ENCODE peak calls at places on chromosomes 11 and 22, in four cellular contexts. One of them, this sample, is unnamed.

GRCh38 chr22:30606455-30607299 is at the start of gene TCN2:
- DNase-seq in fibroblast of lung: peak; percentile 85
- DNase-seq in sigmoid colon: peak; percentile 88
- DNase-seq in HAP-1: peak; percentile 70
- DNase-seq in this sample: peak; percentile 39

GRCh38 chr11:103279821-103280220 is 170.6 kb downstream of the DYNC2H1 start:
- DNase-seq in fibroblast of lung: no peak
- DNase-seq in sigmoid colon: no peak
- DNase-seq in HAP-1: no peak
- DNase-seq in this sample: no peak

GRCh38 chr22:39940757-39941305 is 19.4 kb upstream of the TMA7B start:
- DNase-seq in fibroblast of lung: no peak
- DNase-seq in sigmoid colon: no peak
- DNase-seq in HAP-1: no peak
- DNase-seq in this sample: peak; percentile 79

GRCh38 chr11:115576606-115577005 is 72.4 kb upstream of the CADM1 start:
- DNase-seq in fibroblast of lung: no peak
- DNase-seq in sigmoid colon: no peak
- DNase-seq in HAP-1: no peak
- DNase-seq in this sample: no peak

GRCh38 chr22:39490966-39491680 is 11.0 kb upstream of the MIEF1 start:
- DNase-seq in fibroblast of lung: no peak
- DNase-seq in sigmoid colon: peak; percentile 52
- DNase-seq in HAP-1: no peak
- DNase-seq in this sample: no peak

GRCh38 chr11:6468712-6469495 is 4.8 kb downstream of the TRIM3 start:
- DNase-seq in fibroblast of lung: peak; percentile 55
- DNase-seq in sigmoid colon: peak; percentile 92
- DNase-seq in HAP-1: peak; percentile 82
- DNase-seq in this sample: no peak

GRCh38 chr11:34907934-34908593 is 8.1 kb downstream of the APIP start:
- DNase-seq in fibroblast of lung: no peak
- DNase-seq in sigmoid colon: no peak
- DNase-seq in HAP-1: peak; percentile 62
- DNase-seq in this sample: no peak

GRCh38 chr11:3133456-3134217 is 31.5 kb downstream of the OSBPL5 start:
- DNase-seq in fibroblast of lung: no peak
- DNase-seq in sigmoid colon: peak; percentile 42
- DNase-seq in HAP-1: no peak
- DNase-seq in this sample: no peak

GRCh38 chr11:108313444-108313843 is 90.6 kb downstream of the ATM start:
- DNase-seq in fibroblast of lung: no peak
- DNase-seq in sigmoid colon: no peak
- DNase-seq in HAP-1: no peak
- DNase-seq in this sample: no peak

GRCh38 chr11:561148-562003 is 606 bp downstream of the RASSF7 start:
- DNase-seq in fibroblast of lung: peak; percentile 23
- DNase-seq in sigmoid colon: no peak
- DNase-seq in HAP-1: no peak
- DNase-seq in this sample: no peak

GRCh38 chr11:121553806-121554205 is 101.0 kb upstream of the SORL1-AS1 start:
- DNase-seq in fibroblast of lung: peak; percentile 62
- DNase-seq in sigmoid colon: no peak
- DNase-seq in HAP-1: no peak
- DNase-seq in this sample: no peak

GRCh38 chr22:31747441-31747840 is 2.5 kb downstream of the PRR14L start:
- DNase-seq in fibroblast of lung: no peak
- DNase-seq in sigmoid colon: no peak
- DNase-seq in HAP-1: peak; percentile 80
- DNase-seq in this sample: no peak

GRCh38 chr11:35305670-35306382 is 113.5 kb downstream of the SLC1A2 start:
- DNase-seq in fibroblast of lung: peak; percentile 48
- DNase-seq in sigmoid colon: no peak
- DNase-seq in HAP-1: peak; percentile 40
- DNase-seq in this sample: peak; percentile 20

GRCh38 chr22:19898831-19899567 is 42.6 kb upstream of the COMT start:
- DNase-seq in fibroblast of lung: no peak
- DNase-seq in sigmoid colon: no peak
- DNase-seq in HAP-1: no peak
- DNase-seq in this sample: no peak
- H3K4me1 ChIP-seq in fibroblast of lung: no peaks in the 10 kb centered on the region
- H3K4me1 ChIP-seq in sigmoid colon: no peaks in the 10 kb centered on the region
- H3K4me1 ChIP-seq in HAP-1: no peaks in the 10 kb centered on the region
- H3K4me1 ChIP-seq in this sample: no peaks in the 10 kb centered on the region

DNA sequence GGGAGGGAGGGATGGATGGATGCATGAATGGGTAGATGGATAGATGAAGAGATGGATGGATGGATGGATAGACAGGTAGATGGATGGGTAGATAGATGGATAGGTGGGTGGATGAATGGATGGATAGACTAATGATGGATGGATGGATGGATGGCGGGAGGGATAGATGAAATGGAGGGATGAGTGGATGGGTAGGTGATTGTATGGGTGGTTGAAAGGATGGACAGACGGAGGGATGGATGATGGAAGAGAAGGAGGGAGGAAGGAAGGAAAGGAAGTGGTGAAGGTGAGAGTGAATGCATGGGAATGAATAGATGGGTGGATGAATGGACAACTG is 3.7 kb upstream of the TNNT3 start:
- DNase-seq in fibroblast of lung: no peak
- DNase-seq in sigmoid colon: no peak
- DNase-seq in HAP-1: no peak
- DNase-seq in this sample: no peak
- H3K4me3 ChIP-seq in fibroblast of lung: no peak overlapping the region
- H3K4me3 ChIP-seq in sigmoid colon: no peak overlapping the region
- H3K4me3 ChIP-seq in HAP-1: no peak overlapping the region
- H3K4me3 ChIP-seq in this sample: no peak overlapping the region

GRCh38 chr11:120199613-120200012 is 11.2 kb upstream of the OAF start:
- DNase-seq in fibroblast of lung: no peak
- DNase-seq in sigmoid colon: no peak
- DNase-seq in HAP-1: no peak
- DNase-seq in this sample: no peak

GRCh38 chr11:120197977-120198376 is 12.9 kb upstream of the OAF start:
- DNase-seq in fibroblast of lung: no peak
- DNase-seq in sigmoid colon: no peak
- DNase-seq in HAP-1: no peak
- DNase-seq in this sample: no peak

GRCh38 chr11:120197254-120197891 is 13.5 kb upstream of the OAF start:
- DNase-seq in fibroblast of lung: no peak
- DNase-seq in sigmoid colon: no peak
- DNase-seq in HAP-1: no peak
- DNase-seq in this sample: no peak

GRCh38 chr11:120198787-120199469 is 11.9 kb upstream of the OAF start:
- DNase-seq in fibroblast of lung: no peak
- DNase-seq in sigmoid colon: no peak
- DNase-seq in HAP-1: no peak
- DNase-seq in this sample: no peak

DNA sequence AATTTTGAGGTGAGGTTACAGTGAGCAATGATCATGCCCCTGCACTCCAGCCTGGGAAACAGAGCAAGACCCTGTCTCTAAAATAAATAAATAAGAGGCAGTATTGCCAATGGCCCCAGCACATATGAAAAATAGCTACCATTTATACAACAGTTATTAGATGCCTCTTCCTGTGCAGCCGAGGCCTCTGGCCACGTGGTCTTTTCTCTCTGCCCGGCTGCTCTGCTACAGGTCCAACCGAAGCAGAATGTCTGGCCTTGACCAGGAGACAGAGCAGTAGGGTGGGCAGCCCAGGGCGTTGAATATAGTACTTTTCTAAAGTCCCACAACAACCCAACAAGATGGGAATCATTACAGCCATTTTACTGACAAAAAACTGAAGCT is 12.4 kb upstream of the OAF start:
- DNase-seq in fibroblast of lung: no peak
- DNase-seq in sigmoid colon: no peak
- DNase-seq in HAP-1: no peak
- DNase-seq in this sample: no peak
- H3K4me1 ChIP-seq in fibroblast of lung: no peaks in the 10 kb centered on the region
- H3K4me1 ChIP-seq in sigmoid colon: no peaks in the 10 kb centered on the region
- H3K4me1 ChIP-seq in HAP-1: no peaks in the 10 kb centered on the region
- H3K4me1 ChIP-seq in this sample: no peaks in the 10 kb centered on the region

GRCh38 chr11:64244107-64244506 is 2.6 kb downstream of the PPP1R14B start:
- DNase-seq in fibroblast of lung: no peak
- DNase-seq in sigmoid colon: no peak
- DNase-seq in HAP-1: no peak
- DNase-seq in this sample: no peak

GRCh38 chr11:64242920-64243854 is 2.3 kb downstream of the FKBP2 start:
- DNase-seq in fibroblast of lung: no peak
- DNase-seq in sigmoid colon: no peak
- DNase-seq in HAP-1: no peak
- DNase-seq in this sample: no peak

GRCh38 chr11:64245401-64245796 is 1.3 kb downstream of the PPP1R14B start:
- DNase-seq in fibroblast of lung: no peak
- DNase-seq in sigmoid colon: peak; percentile 84
- DNase-seq in HAP-1: no peak
- DNase-seq in this sample: no peak

GRCh38 chr11:64245797-64246623 is 733 bp downstream of the PPP1R14B start:
- DNase-seq in fibroblast of lung: peak; percentile 95
- DNase-seq in sigmoid colon: peak; percentile 86
- DNase-seq in HAP-1: peak; percentile 11
- DNase-seq in this sample: peak; percentile 34

DNA sequence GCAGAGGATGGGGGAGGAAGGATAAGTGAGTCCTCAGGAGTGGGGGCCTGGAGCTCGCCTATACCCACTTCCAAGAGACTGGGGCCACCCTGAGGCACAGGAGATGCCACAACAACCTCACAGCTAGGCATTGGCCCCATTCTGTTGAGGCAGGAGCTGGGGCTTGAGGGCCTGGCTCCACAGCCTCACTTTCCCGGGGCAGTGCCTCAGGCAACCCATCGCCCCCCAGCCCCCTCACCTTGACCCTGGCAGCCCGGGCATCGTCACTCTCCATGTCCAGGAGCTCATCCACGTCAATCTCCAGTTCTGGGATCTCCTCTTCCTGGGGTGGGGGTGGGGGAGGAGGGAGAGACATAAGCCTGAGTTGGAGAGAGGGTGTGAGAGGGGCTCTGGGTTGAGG is 1.8 kb downstream of the PPP1R14B start:
- DNase-seq in fibroblast of lung: no peak
- DNase-seq in sigmoid colon: no peak
- DNase-seq in HAP-1: no peak
- DNase-seq in this sample: no peak
- H3K4me3 ChIP-seq in fibroblast of lung: peak overlapping the region; percentile 96
- H3K4me3 ChIP-seq in sigmoid colon: peak overlapping the region; percentile 53
- H3K4me3 ChIP-seq in HAP-1: peak overlapping the region; percentile 78
- H3K4me3 ChIP-seq in this sample: no peak overlapping the region

GRCh38 chr11:114152785-114153184 is 93.3 kb downstream of the ZBTB16 start:
- DNase-seq in fibroblast of lung: no peak
- DNase-seq in sigmoid colon: no peak
- DNase-seq in HAP-1: no peak
- DNase-seq in this sample: no peak
- H3K4me1 ChIP-seq in fibroblast of lung: no peaks in the 10 kb centered on the region
- H3K4me1 ChIP-seq in sigmoid colon: no peaks in the 10 kb centered on the region
- H3K4me1 ChIP-seq in HAP-1: no peaks in the 10 kb centered on the region
- H3K4me1 ChIP-seq in this sample: peaks cover 11% of the 10 kb centered on the region

GRCh38 chr11:61756147-61756451 is 3.7 kb downstream of the MYRF start:
- DNase-seq in fibroblast of lung: no peak
- DNase-seq in sigmoid colon: no peak
- DNase-seq in HAP-1: no peak
- DNase-seq in this sample: no peak
- H3K4me3 ChIP-seq in fibroblast of lung: no peak overlapping the region
- H3K4me3 ChIP-seq in sigmoid colon: no peak overlapping the region
- H3K4me3 ChIP-seq in HAP-1: no peak overlapping the region
- H3K4me3 ChIP-seq in this sample: no peak overlapping the region

GRCh38 chr22:50576070-50576469 is 2.2 kb downstream of the CPT1B start:
- DNase-seq in fibroblast of lung: peak; percentile 24
- DNase-seq in sigmoid colon: no peak
- DNase-seq in HAP-1: peak; percentile 17
- DNase-seq in this sample: no peak
- H3K4me1 ChIP-seq in fibroblast of lung: peaks cover 8% of the 10 kb centered on the region
- H3K4me1 ChIP-seq in sigmoid colon: no peaks in the 10 kb centered on the region
- H3K4me1 ChIP-seq in HAP-1: no peaks in the 10 kb centered on the region
- H3K4me1 ChIP-seq in this sample: no peaks in the 10 kb centered on the region

DNA sequence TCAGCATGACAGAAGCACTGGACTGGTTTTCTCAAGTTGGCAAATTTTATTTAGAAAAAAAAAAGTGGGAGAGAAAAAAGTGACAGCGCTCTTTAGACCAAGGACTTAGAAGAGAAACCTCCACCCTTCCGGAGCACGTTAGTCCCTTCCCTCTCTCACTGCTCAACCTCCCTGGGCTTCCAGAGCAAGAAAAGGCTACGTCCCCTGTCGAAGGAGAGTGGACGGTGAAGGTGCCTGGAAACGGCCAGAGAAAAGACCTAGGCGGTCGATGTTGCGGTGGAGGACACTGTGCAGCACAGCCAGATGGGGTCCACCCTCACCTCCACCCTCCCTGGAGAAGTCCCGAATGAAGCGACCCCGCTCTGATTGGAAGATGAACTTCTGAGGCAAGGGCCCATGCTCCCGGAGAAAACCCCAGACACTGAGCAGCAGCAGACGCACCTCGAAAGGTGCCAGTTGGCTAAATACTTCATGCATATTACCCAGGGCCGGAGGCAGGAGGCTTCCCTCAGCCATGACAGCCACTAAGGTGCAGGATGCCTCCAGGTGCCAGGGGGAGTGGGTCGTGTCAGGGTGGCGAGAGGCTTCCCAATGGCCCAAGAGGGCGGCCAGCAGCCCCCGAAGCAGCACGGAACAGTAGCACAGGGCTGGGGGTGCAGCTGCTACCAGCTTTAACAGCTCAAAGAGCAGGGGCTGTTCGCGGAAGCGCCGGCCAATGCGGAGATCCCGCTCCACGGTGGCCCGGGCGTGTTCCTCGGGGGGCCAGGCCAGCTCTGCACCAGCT is 604 bp upstream of the GANAB start:
- DNase-seq in fibroblast of lung: no peak
- DNase-seq in sigmoid colon: peak; percentile 73
- DNase-seq in HAP-1: no peak
- DNase-seq in this sample: no peak
- H3K4me3 ChIP-seq in fibroblast of lung: no peak overlapping the region
- H3K4me3 ChIP-seq in sigmoid colon: no peak overlapping the region
- H3K4me3 ChIP-seq in HAP-1: no peak overlapping the region
- H3K4me3 ChIP-seq in this sample: peak overlapping the region; percentile 84

This sample was measured in naive thymus-derived CD4-positive, alpha-beta T cell.